ENCODE peak calls at places on chromosomes 13 and 19, in nine cellular contexts. T, Q, C, E, G, A, Z, U and S are unnamed samples.

GRCh38 chr13:73341748-73342147 is 282.9 kb downstream of the KLF5 start:
- DNase-seq in U (no peak), T (no peak), Q (no peak), Z (peak), C (no peak), G (no peak), A (no peak), E (no peak), S (no peak)

GRCh38 chr13:75648446-75648845 is 12.3 kb downstream of the LMO7 start:
- DNase-seq in U (no peak), Q (no peak), E (no peak), Z (no peak), C (no peak), A (no peak), T (no peak), G (no peak), S (no peak)

GRCh38 chr13:30037766-30038165 is 187.3 kb upstream of the UBL3 start:
- DNase-seq in C (no peak), U (no peak), G (no peak), Q (no peak), E (no peak), T (no peak), Z (peak), A (no peak), S (no peak)

GRCh38 chr13:61417171-61417570 is 1.5 kb upstream of the PCDH20 start:
- DNase-seq in U (no peak), Z (no peak), Q (no peak), G (no peak), T (no peak), C (no peak), E (no peak), A (no peak), S (no peak)

GRCh38 chr19:8084152-8084551 is 31.6 kb downstream of the CCL25 start:
- DNase-seq in C (no peak), U (no peak), Q (no peak), T (no peak), E (no peak), G (no peak), Z (no peak), A (no peak), S (no peak)

GRCh38 chr19:42423462-42424344 is 3.5 kb downstream of the LIPE start:
- DNase-seq in U (peak), C (peak), Q (peak), T (peak), Z (peak), G (peak), E (peak), A (no peak), S (no peak)

GRCh38 chr13:97340399-97340798 is 93.6 kb upstream of the RAP2A start:
- DNase-seq in G (no peak), T (no peak), U (no peak), C (no peak), A (no peak), E (no peak), Q (no peak), Z (no peak), S (no peak)

GRCh38 chr19:37932985-37933953 is 26.3 kb downstream of the SIPA1L3 start:
- DNase-seq in A (no peak), U (peak), C (no peak), Z (peak), E (no peak), T (no peak), Q (no peak), G (peak), S (no peak)

GRCh38 chr19:35241417-35241816 is 7.4 kb upstream of the LSR start:
- DNase-seq in T (no peak), U (no peak), Q (no peak), E (no peak), A (no peak), Z (no peak), G (no peak), C (no peak), S (no peak)

GRCh38 chr19:29878973-29879654 is 62.9 kb upstream of the URI1 start:
- DNase-seq in E (no peak), C (no peak), Q (no peak), Z (peak), T (no peak), A (peak), U (peak), G (peak), S (no peak)

GRCh38 chr13:106182404-106182803 is 353.1 kb downstream of the EFNB2 start:
- DNase-seq in E (no peak), Z (peak), C (no peak), U (peak), T (no peak), A (no peak), G (no peak), Q (no peak), S (no peak)

GRCh38 chr13:104015646-104016396 is 949.6 kb upstream of the SLC10A2 start:
- DNase-seq in Q (no peak), T (no peak), A (no peak), U (no peak), C (no peak), G (no peak), E (no peak), Z (peak), S (no peak)

GRCh38 chr19:15108145-15108844 is 1.1 kb downstream of the SYDE1 start:
- DNase-seq in Q (no peak), A (no peak), Z (no peak), T (no peak), G (no peak), U (no peak), C (no peak), E (no peak), S (no peak)

GRCh38 chr13:70255406-70255991 is 147.2 kb upstream of the KLHL1 start:
- DNase-seq in G (no peak), A (no peak), C (no peak), E (no peak), U (no peak), Z (no peak), Q (no peak), T (no peak), S (no peak)

GRCh38 chr13:57624565-57625435 is 6.7 kb upstream of the PCDH17 start:
- DNase-seq in Z (peak), G (peak), T (no peak), U (peak), C (no peak), A (peak), Q (no peak), E (no peak), S (no peak)

GRCh38 chr13:113413178-113413897 is 40.0 kb downstream of the ADPRHL1 start:
- DNase-seq in T (no peak), A (no peak), G (no peak), Z (no peak), U (no peak), C (no peak), E (no peak), Q (no peak), S (no peak)

GRCh38 chr19:11580665-11581418 is 3.4 kb upstream of the ACP5 start:
- DNase-seq in T (no peak), A (no peak), C (peak), E (no peak), Q (no peak), Z (peak), U (no peak), G (no peak), S (no peak)

GRCh38 chr19:51691122-51692064 is 1.7 kb upstream of the SPACA6 start:
- DNase-seq in T (no peak), E (no peak), U (peak), C (no peak), A (no peak), Z (peak), G (no peak), Q (no peak), S (no peak)

GRCh38 chr19:51689751-51690358 is 3.3 kb upstream of the SPACA6 start:
- DNase-seq in U (peak), T (peak), C (no peak), Z (no peak), A (peak), E (peak), Q (no peak), G (peak), S (no peak)

GRCh38 chr19:51690359-51691121 is 2.6 kb upstream of the SPACA6 start:
- DNase-seq in C (peak), Z (peak), U (peak), A (peak), Q (peak), E (peak), G (peak), T (peak), S (no peak)

GRCh38 chr19:51687791-51688664 is 5.1 kb upstream of the SPACA6 start:
- DNase-seq in C (no peak), E (peak), T (peak), U (peak), Z (peak), G (peak), Q (peak), A (peak), S (no peak)

DNA sequence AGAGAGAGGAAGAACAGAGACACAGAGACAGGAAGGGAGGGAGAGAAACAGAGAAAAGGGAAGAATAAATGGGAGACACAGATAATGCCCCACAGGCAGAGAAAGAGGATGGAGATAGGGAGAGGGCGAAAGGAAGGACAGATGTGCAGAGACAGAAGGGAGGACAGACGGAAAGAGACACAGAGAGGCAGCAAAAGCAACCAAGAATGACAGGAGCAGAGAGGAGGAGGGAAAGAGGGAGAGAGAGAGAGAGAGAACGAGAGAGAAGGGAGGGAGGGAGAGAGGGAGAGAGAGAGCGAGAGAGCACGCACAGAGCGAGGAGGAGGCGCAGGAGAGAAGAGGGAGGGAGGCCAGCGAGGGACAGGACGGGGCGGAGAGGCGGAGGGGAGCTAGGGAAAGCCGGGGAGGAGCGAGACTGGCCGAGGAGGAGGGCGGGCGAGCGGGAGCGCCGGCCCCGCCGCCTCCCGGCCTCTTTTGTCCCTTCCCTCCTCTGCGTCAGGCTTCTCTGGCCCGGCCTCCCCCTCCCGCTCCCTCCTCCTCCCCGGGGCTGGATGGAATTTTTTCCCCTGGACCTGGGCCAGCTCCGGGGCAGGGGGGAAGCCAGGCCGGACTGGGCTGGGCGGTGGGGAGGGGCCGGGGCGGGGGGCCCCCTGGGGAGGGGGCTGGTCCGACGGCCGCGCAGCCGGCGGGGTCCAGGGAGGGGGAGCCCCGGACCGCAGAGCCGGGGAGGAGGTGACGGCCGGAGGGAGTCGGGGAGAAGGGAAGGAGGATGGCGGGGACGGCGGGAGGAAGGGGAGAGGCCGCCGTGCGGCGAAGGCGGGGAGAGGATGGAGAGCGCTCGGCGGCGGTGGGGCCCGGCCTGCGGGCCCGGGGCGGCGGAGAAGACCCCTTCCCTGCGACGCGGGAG is 4.2 kb upstream of the SPACA6 start:
- DNase-seq in Q (peak), E (peak), C (peak), T (peak), G (peak), U (peak), A (peak), Z (peak), S (peak)
- TF ChIP-seq POLR2A in Q (no peak), E (peak), C (peak), T (peak), G (peak), U (peak), A (peak), Z (peak), S (no peak)

GRCh38 chr13:23619073-23619855 is 49.1 kb downstream of the TNFRSF19 start:
- DNase-seq in A (no peak), T (no peak), Z (no peak), Q (no peak), C (no peak), G (no peak), E (no peak), U (no peak), S (no peak)
- H3K27ac ChIP-seq in A (no peak), T (no peak), Z (peak), Q (no peak), C (no peak), G (no peak), E (no peak), U (no peak), S (no peak)

GRCh38 chr19:9923440-9923839 is 12.9 kb downstream of the OLFM2 start:
- DNase-seq in G (no peak), Z (no peak), T (no peak), C (no peak), Q (no peak), E (no peak), U (no peak), A (no peak), S (no peak)
- TF ChIP-seq POLR2A in G (no peak), Z (no peak), T (no peak), C (no peak), Q (no peak), E (no peak), U (no peak), A (no peak), S (no peak)

DNA sequence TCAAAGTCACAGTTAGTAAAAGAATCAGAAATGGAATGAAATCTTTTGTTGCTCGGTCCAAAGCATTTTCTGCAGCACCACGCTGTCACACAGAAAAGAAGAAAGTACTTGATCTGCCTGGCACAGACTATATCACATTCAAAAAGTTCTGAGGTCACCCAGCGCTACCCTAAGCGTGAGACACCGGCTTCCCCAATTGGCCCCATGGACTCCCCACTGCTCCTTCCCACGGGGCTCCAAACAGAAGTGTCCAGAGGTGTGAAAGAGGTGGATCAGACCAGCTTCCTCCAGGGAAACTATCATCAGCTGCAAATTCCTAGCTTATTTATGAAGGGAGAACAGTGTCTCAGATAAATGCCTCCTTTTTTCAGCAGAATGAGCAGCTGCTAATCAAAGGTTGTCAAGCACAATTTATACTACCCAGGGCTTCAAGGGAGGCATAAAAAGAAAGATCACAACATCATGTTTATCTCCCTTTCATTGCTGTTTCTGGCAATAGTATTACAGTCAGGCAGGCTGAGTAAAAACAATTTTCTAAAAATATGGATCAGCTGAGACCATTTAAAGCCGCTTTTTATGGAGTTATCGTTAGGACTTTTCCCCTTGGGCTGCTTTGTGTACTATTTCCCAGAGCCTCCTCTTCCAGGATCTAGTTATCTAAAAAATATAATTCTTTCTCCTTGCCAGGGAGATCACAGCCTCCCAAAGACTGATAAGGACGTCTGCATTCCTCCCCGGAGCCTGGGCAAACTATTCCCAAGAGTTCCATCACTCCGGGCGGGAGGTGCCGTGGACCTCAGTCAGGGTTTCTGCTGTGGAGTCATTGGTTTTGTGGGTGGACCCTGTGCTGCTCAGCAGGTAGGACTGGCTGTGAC is 207.9 kb downstream of the LHFPL6 start:
- DNase-seq in Q (no peak), A (no peak), T (no peak), C (no peak), Z (no peak), G (no peak), E (no peak), U (no peak), S (no peak)
- H3K27ac ChIP-seq in Q (no peak), A (no peak), T (no peak), C (no peak), Z (no peak), G (no peak), E (peak), U (no peak), S (peak)

GRCh38 chr19:40798223-40798996 is 581 bp upstream of the EGLN2 start:
- DNase-seq in A (peak), U (peak), Z (peak), G (peak), C (peak), T (peak), Q (peak), E (peak), S (peak)
- TF ChIP-seq POLR2A in A (peak), U (peak), Z (no peak), G (peak), C (peak), T (peak), Q (peak), E (peak), S (no peak)